ENCODE peak calls at places on chromosomes 6 and 20, in six cellular contexts. One of them, this sample, is unnamed.
A peak's percentile ranks its signal among the peaks of the same experiment; 100 is the strongest.

GRCh38 chr6:1598433-1598832 is 11.3 kb upstream of the FOXC1 start:
- DNase-seq in BE2C: no peak
- DNase-seq in heart right ventricle: no peak
- DNase-seq in fibroblast of lung: no peak
- DNase-seq in spleen: peak; percentile 38
- DNase-seq in IMR-90: no peak
- DNase-seq in this sample: no peak

GRCh38 chr6:32413427-32414047 is 6.6 kb upstream of the BTNL2 start:
- DNase-seq in BE2C: peak; percentile 76
- DNase-seq in heart right ventricle: peak; percentile 72
- DNase-seq in fibroblast of lung: peak; percentile 62
- DNase-seq in spleen: peak; percentile 95
- DNase-seq in IMR-90: peak; percentile 69
- DNase-seq in this sample: peak; percentile 84

GRCh38 chr6:136717297-136717990 is 74.8 kb downstream of the MAP3K5 start:
- DNase-seq in BE2C: no peak
- DNase-seq in heart right ventricle: no peak
- DNase-seq in fibroblast of lung: peak; percentile 51
- DNase-seq in spleen: no peak
- DNase-seq in IMR-90: peak; percentile 31
- DNase-seq in this sample: no peak

GRCh38 chr6:34934516-34934915 is 45.5 kb downstream of the ANKS1A start:
- DNase-seq in BE2C: no peak
- DNase-seq in heart right ventricle: peak; percentile 89
- DNase-seq in fibroblast of lung: peak; percentile 86
- DNase-seq in spleen: no peak
- DNase-seq in IMR-90: peak; percentile 59
- DNase-seq in this sample: no peak

GRCh38 chr20:38889792-38890496 is 36.3 kb upstream of the FAM83D start:
- DNase-seq in BE2C: peak; percentile 72
- DNase-seq in heart right ventricle: no peak
- DNase-seq in fibroblast of lung: no peak
- DNase-seq in spleen: peak; percentile 62
- DNase-seq in IMR-90: no peak
- DNase-seq in this sample: no peak

GRCh38 chr20:47360207-47360488 is 3.6 kb upstream of the ZMYND8 start:
- DNase-seq in BE2C: no peak
- DNase-seq in heart right ventricle: peak; percentile 29
- DNase-seq in fibroblast of lung: peak; percentile 44
- DNase-seq in spleen: peak; percentile 31
- DNase-seq in IMR-90: peak; percentile 64
- DNase-seq in this sample: no peak

GRCh38 chr6:71294121-71294523 is 5.5 kb downstream of the OGFRL1 start:
- DNase-seq in BE2C: no peak
- DNase-seq in heart right ventricle: no peak
- DNase-seq in fibroblast of lung: peak; percentile 98
- DNase-seq in spleen: no peak
- DNase-seq in IMR-90: peak; percentile 92
- DNase-seq in this sample: no peak

GRCh38 chr20:37261714-37262113 is at the start of gene GHRH:
- DNase-seq in BE2C: no peak
- DNase-seq in heart right ventricle: no peak
- DNase-seq in fibroblast of lung: no peak
- DNase-seq in spleen: no peak
- DNase-seq in IMR-90: no peak
- DNase-seq in this sample: no peak

GRCh38 chr6:34630040-34630439 is 66.5 kb downstream of the ILRUN start:
- DNase-seq in BE2C: no peak
- DNase-seq in heart right ventricle: no peak
- DNase-seq in fibroblast of lung: peak; percentile 96
- DNase-seq in spleen: no peak
- DNase-seq in IMR-90: peak; percentile 98
- DNase-seq in this sample: no peak

GRCh38 chr6:37309692-37310091 is 44.1 kb upstream of the RNF8 start:
- DNase-seq in BE2C: no peak
- DNase-seq in heart right ventricle: no peak
- DNase-seq in fibroblast of lung: no peak
- DNase-seq in spleen: no peak
- DNase-seq in IMR-90: no peak
- DNase-seq in this sample: no peak

GRCh38 chr6:81937296-81937937 is 184.9 kb upstream of the TENT5A start:
- DNase-seq in BE2C: no peak
- DNase-seq in heart right ventricle: no peak
- DNase-seq in fibroblast of lung: peak; percentile 69
- DNase-seq in spleen: no peak
- DNase-seq in IMR-90: peak; percentile 66
- DNase-seq in this sample: no peak

GRCh38 chr6:125989631-125990030 is 3.3 kb downstream of the TRMT11 start:
- DNase-seq in BE2C: no peak
- DNase-seq in heart right ventricle: no peak
- DNase-seq in fibroblast of lung: peak; percentile 35
- DNase-seq in spleen: no peak
- DNase-seq in IMR-90: peak; percentile 2
- DNase-seq in this sample: no peak

GRCh38 chr6:32087574-32088486 is 21.3 kb downstream of the TNXB start:
- DNase-seq in BE2C: peak; percentile 79
- DNase-seq in heart right ventricle: peak; percentile 90
- DNase-seq in fibroblast of lung: peak; percentile 48
- DNase-seq in spleen: peak; percentile 94
- DNase-seq in IMR-90: peak; percentile 46
- DNase-seq in this sample: peak; percentile 65

GRCh38 chr6:55528624-55529023 is 50.4 kb downstream of the HMGCLL1 start:
- DNase-seq in BE2C: peak; percentile 17
- DNase-seq in heart right ventricle: no peak
- DNase-seq in fibroblast of lung: peak; percentile 23
- DNase-seq in spleen: no peak
- DNase-seq in IMR-90: peak; percentile 37
- DNase-seq in this sample: no peak

GRCh38 chr6:158654498-158654897 is 4.6 kb downstream of the SYTL3 start:
- DNase-seq in BE2C: peak; percentile 85
- DNase-seq in heart right ventricle: peak; percentile 83
- DNase-seq in fibroblast of lung: peak; percentile 89
- DNase-seq in spleen: peak; percentile 84
- DNase-seq in IMR-90: peak; percentile 94
- DNase-seq in this sample: no peak

GRCh38 chr6:141587482-141588266 is 545.1 kb upstream of the GJE1 start:
- DNase-seq in BE2C: no peak
- DNase-seq in heart right ventricle: no peak
- DNase-seq in fibroblast of lung: peak; percentile 77
- DNase-seq in spleen: no peak
- DNase-seq in IMR-90: peak; percentile 81
- DNase-seq in this sample: no peak

GRCh38 chr20:51447097-51447764 is 95.3 kb downstream of the NFATC2 start:
- DNase-seq in BE2C: no peak
- DNase-seq in heart right ventricle: peak; percentile 66
- DNase-seq in fibroblast of lung: peak; percentile 98
- DNase-seq in spleen: peak; percentile 40
- DNase-seq in IMR-90: peak; percentile 98
- DNase-seq in this sample: no peak

GRCh38 chr20:59221881-59222238 is 58.2 kb downstream of the ZNF831 start:
- DNase-seq in BE2C: no peak
- DNase-seq in heart right ventricle: no peak
- DNase-seq in fibroblast of lung: no peak
- DNase-seq in spleen: no peak
- DNase-seq in IMR-90: no peak
- DNase-seq in this sample: no peak

GRCh38 chr20:59222982-59223610 is 59.5 kb downstream of the ZNF831 start:
- DNase-seq in BE2C: peak; percentile 46
- DNase-seq in heart right ventricle: no peak
- DNase-seq in fibroblast of lung: no peak
- DNase-seq in spleen: no peak
- DNase-seq in IMR-90: no peak
- DNase-seq in this sample: no peak

GRCh38 chr20:59222239-59222981 is 58.8 kb downstream of the ZNF831 start:
- DNase-seq in BE2C: peak; percentile 87
- DNase-seq in heart right ventricle: peak; percentile 77
- DNase-seq in fibroblast of lung: peak; percentile 58
- DNase-seq in spleen: peak; percentile 95
- DNase-seq in IMR-90: peak; percentile 66
- DNase-seq in this sample: peak; percentile 87

GRCh38 chr20:59220161-59220560 is 56.5 kb downstream of the ZNF831 start:
- DNase-seq in BE2C: no peak
- DNase-seq in heart right ventricle: no peak
- DNase-seq in fibroblast of lung: no peak
- DNase-seq in spleen: no peak
- DNase-seq in IMR-90: no peak
- DNase-seq in this sample: no peak

DNA sequence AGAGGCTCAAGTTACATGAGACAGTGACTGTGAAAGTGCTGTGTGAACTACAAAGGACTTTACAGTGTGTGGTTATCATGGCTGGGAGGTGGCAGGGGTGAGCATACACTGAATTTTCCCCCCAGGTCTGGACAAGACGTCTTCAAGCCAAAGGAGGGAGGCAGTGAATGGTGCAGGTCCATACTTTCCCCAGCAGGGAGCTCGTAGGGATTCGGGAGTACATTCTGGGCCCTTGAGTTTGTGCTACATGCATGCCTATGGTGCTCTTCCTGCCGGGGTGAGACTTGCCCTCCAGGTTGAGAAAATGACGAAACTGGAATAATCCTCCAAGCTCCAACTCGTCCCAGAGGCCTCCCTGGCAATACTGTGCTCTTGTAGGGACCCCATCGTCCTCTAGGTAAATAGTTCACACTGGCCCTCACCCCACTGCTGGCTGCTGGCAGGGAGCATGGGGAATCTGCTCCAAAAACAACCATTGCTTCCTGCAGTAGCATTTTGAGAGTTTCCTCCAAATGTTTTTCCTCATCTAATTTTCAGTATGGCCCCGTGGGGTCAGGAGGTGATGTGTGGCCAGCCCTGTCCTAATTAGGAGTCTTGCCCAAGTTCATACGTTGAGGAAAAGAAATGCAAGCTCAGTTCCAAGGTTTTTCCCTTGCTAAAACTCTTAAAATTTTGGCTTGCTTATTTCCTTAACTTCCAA is 57.6 kb downstream of the ZNF831 start:
- DNase-seq in BE2C: no peak
- DNase-seq in heart right ventricle: peak; percentile 51
- DNase-seq in fibroblast of lung: no peak
- DNase-seq in spleen: no peak
- DNase-seq in IMR-90: no peak
- DNase-seq in this sample: no peak
- TF ChIP-seq CTCF in BE2C: no peak
- TF ChIP-seq CTCF in heart right ventricle: no peak
- TF ChIP-seq CTCF in fibroblast of lung: no peak
- TF ChIP-seq CTCF in spleen: no peak
- TF ChIP-seq CTCF in IMR-90: no peak
- TF ChIP-seq CTCF in this sample: no peak

DNA sequence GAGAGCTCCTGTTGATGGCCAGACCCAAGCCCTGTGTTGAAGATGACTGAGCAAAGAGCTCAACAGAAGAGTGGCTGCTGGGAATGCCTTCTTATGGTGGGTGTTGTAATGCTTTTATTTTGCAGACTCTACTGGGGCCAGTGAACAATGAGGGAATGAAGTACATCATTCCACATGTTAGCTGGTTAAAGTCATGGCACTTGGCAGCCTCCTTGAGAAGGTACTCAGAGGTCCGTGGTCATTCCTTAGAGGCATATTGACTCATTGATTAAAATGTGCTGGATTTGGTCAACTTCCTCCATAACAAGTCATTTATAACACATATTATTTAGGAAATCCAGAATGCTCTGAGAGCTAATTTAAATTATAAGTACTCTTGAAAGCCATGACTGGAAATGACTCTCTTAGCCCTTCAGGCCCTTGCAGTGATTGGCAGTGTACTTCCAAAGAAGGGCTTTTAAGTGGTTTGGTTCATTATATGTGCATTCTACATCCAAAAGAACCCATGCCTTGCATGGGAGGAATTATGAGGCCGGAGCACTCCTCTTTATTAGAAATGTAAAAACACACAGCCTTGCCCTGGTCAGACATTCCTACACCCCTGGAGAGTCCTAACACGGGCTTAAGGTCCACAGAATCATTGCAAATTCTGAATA is 976.9 kb downstream of the KIF16B start:
- DNase-seq in BE2C: no peak
- DNase-seq in heart right ventricle: no peak
- DNase-seq in fibroblast of lung: no peak
- DNase-seq in spleen: no peak
- DNase-seq in IMR-90: no peak
- DNase-seq in this sample: no peak
- H3K9me3 ChIP-seq in BE2C: no peaks in the 10 kb centered on the region
- H3K9me3 ChIP-seq in heart right ventricle: no peaks in the 10 kb centered on the region
- H3K9me3 ChIP-seq in fibroblast of lung: no peaks in the 10 kb centered on the region
- H3K9me3 ChIP-seq in spleen: no peaks in the 10 kb centered on the region
- H3K9me3 ChIP-seq in IMR-90: no peaks in the 10 kb centered on the region
- H3K9me3 ChIP-seq in this sample: no peaks in the 10 kb centered on the region

DNA sequence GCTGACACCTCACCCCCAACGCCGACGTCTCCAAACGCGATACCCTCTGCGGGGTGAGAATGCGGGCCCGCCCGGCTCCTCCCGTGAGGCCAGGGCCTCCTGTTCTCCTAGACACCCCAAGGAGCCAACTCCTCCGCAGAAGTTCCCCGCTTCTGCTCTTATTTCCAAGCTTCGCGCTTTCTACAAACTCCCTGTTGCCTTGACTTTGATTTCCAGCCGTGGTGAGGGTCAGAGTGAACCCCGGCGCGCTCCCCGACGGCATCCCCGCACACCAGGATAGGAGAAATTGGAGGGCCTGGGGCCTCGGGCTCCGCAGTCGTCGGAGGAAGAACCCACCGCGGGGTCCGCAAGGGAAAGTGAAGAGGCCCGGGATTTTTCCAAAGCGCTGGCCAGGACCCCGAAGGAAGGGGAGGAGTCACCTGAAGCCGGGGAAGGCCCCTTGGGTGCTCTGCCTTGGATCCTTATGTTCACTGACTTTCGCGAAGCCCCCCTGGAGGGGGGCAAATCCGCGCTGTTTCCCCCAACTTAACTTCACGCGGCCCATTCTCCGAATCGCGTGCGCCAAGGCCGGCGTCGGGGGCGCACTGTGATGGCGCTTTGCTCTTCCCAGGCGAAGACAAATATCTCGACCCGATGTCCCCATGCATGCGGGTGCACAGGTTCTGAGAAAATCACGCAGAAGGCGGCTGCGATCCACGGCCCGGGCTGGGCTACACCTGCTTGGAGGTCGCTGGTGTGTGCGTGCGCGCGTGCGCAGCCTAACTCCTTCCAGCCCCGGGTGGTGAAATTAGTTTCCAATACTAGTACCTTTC is 3.0 kb upstream of the INSM1 start:
- DNase-seq in BE2C: no peak
- DNase-seq in heart right ventricle: no peak
- DNase-seq in fibroblast of lung: no peak
- DNase-seq in spleen: peak; percentile 66
- DNase-seq in IMR-90: no peak
- DNase-seq in this sample: no peak
- H3K27me3 ChIP-seq in BE2C: peaks cover 25% of the 10 kb centered on the region
- H3K27me3 ChIP-seq in heart right ventricle: peaks cover 79% of the 10 kb centered on the region
- H3K27me3 ChIP-seq in fibroblast of lung: peaks cover 76% of the 10 kb centered on the region
- H3K27me3 ChIP-seq in spleen: peaks cover 16% of the 10 kb centered on the region
- H3K27me3 ChIP-seq in IMR-90: peaks cover 86% of the 10 kb centered on the region
- H3K27me3 ChIP-seq in this sample: peaks cover 63% of the 10 kb centered on the region

DNA sequence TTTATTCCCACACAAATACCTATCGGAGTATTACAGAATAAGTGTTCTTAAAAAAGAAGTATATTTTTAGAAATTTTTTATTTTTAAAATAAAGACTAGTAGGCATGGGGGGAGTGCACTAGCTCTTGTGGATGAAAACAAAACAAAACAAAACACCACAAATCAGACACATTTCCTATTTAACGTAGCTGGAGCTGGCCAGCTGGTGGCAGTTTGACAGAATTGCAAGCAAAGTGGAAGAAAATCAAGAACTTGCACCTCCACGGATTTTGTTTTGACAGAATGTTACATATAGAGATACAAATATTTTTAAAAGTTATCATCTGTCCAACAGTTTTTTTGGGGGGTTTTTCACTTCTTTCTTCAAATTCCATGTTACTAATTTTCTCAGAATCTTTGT is 63.6 kb upstream of the SNRPB2 start:
- DNase-seq in BE2C: no peak
- DNase-seq in heart right ventricle: no peak
- DNase-seq in fibroblast of lung: no peak
- DNase-seq in spleen: no peak
- DNase-seq in IMR-90: no peak
- DNase-seq in this sample: no peak
- TF ChIP-seq CTCF in BE2C: peak; percentile 40
- TF ChIP-seq CTCF in heart right ventricle: no peak
- TF ChIP-seq CTCF in fibroblast of lung: no peak
- TF ChIP-seq CTCF in spleen: no peak
- TF ChIP-seq CTCF in IMR-90: no peak
- TF ChIP-seq CTCF in this sample: no peak